ENCODE peak calls at places on chromosome 9, in seven cellular contexts. J is HepG2, K is GM12878, L is SK-N-SH, C is H1, G is HCT116, N is K562. V is an unnamed sample.

GRCh38 chr9:72858089-72858912 is 94.6 kb downstream of the ALDH1A1 start:
- DNase-seq in C (no peak), K (no peak), N (peak), L (no peak), G (no peak), J (peak), V (no peak)

GRCh38 chr9:111917980-111918379 is 21.4 kb downstream of the UGCG start:
- DNase-seq in N (no peak), C (no peak), K (no peak), J (no peak), L (no peak), G (no peak), V (peak)

GRCh38 chr9:4994166-4994890 is 9.3 kb downstream of the JAK2 start:
- DNase-seq in L (no peak), J (no peak), C (no peak), N (no peak), G (no peak), K (no peak), V (no peak)

GRCh38 chr9:37974506-37975173 is 70.7 kb upstream of the SLC25A51 start:
- DNase-seq in C (no peak), J (no peak), K (no peak), N (no peak), L (no peak), G (no peak), V (no peak)

GRCh38 chr9:76433406-76433805 is 25.6 kb upstream of the GCNT1 start:
- DNase-seq in C (no peak), K (no peak), L (no peak), G (no peak), N (no peak), J (no peak), V (no peak)

GRCh38 chr9:99867968-99868367 is 38.5 kb upstream of the STX17 start:
- DNase-seq in G (no peak), J (no peak), N (no peak), L (no peak), C (no peak), K (no peak), V (no peak)

GRCh38 chr9:124849801-124850200 is 3.5 kb upstream of the WDR38 start:
- DNase-seq in N (no peak), L (no peak), G (no peak), C (no peak), J (peak), K (no peak), V (no peak)

GRCh38 chr9:69758001-69758730 is 1.6 kb downstream of the PTAR1 start:
- DNase-seq in J (no peak), K (no peak), L (no peak), N (no peak), G (no peak), C (no peak), V (no peak)

GRCh38 chr9:84778537-84778936 is 109.0 kb downstream of the NTRK2 start:
- DNase-seq in J (no peak), N (no peak), C (no peak), L (no peak), G (no peak), K (no peak), V (no peak)

GRCh38 chr9:119961774-119962408 is 592.7 kb upstream of the BRINP1 start:
- DNase-seq in C (peak), K (no peak), N (peak), L (peak), J (peak), G (peak), V (peak)

GRCh38 chr9:119963258-119963797 is 594.1 kb upstream of the BRINP1 start:
- DNase-seq in K (no peak), N (no peak), C (peak), L (peak), G (peak), J (no peak), V (peak)

GRCh38 chr9:119959846-119960545 is 590.8 kb upstream of the BRINP1 start:
- DNase-seq in L (no peak), K (no peak), N (no peak), C (no peak), J (no peak), G (no peak), V (no peak)

GRCh38 chr9:119967867-119968535 is 598.8 kb upstream of the BRINP1 start:
- DNase-seq in K (no peak), N (no peak), C (no peak), L (no peak), G (no peak), J (no peak), V (peak)

GRCh38 chr9:119963798-119964372 is 594.6 kb upstream of the BRINP1 start:
- DNase-seq in L (peak), G (peak), K (no peak), J (peak), N (no peak), C (peak), V (peak)
- TF ChIP-seq JUND in L (no peak), G (no peak), K (no peak), J (no peak), N (no peak), C (peak), V (no peak)

DNA sequence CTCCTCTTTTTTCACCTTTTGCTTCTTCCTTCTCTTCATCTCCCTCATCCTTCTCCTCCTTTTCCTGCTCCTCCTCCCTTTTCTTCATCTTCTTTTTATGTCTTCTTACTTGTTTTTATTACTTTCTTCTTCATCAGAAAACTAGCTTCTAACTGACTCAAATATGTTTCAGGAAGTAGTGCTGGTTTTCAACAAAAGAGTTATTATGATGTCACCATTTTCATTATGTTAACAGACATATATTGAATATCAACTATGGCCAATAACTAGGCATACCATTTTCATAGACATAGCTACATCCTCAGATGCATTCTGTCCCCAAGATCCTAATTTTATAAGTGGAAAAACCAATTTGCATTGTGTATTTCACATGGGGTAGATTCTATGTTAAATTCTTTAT is 252.9 kb upstream of the PAPPA start:
- DNase-seq in L (no peak), J (no peak), N (no peak), C (no peak), K (no peak), G (no peak), V (no peak)
- TF ChIP-seq JUND in L (no peak), J (no peak), N (no peak), C (no peak), K (no peak), G (no peak), V (no peak)

GRCh38 chr9:96139592-96140251 is 162.3 kb downstream of the HSD17B3 start:
- DNase-seq in C (no peak), N (no peak), J (no peak), G (no peak), K (no peak), L (peak), V (no peak)
- TF ChIP-seq JUND in C (no peak), N (no peak), J (no peak), G (no peak), K (no peak), L (no peak), V (no peak)

DNA sequence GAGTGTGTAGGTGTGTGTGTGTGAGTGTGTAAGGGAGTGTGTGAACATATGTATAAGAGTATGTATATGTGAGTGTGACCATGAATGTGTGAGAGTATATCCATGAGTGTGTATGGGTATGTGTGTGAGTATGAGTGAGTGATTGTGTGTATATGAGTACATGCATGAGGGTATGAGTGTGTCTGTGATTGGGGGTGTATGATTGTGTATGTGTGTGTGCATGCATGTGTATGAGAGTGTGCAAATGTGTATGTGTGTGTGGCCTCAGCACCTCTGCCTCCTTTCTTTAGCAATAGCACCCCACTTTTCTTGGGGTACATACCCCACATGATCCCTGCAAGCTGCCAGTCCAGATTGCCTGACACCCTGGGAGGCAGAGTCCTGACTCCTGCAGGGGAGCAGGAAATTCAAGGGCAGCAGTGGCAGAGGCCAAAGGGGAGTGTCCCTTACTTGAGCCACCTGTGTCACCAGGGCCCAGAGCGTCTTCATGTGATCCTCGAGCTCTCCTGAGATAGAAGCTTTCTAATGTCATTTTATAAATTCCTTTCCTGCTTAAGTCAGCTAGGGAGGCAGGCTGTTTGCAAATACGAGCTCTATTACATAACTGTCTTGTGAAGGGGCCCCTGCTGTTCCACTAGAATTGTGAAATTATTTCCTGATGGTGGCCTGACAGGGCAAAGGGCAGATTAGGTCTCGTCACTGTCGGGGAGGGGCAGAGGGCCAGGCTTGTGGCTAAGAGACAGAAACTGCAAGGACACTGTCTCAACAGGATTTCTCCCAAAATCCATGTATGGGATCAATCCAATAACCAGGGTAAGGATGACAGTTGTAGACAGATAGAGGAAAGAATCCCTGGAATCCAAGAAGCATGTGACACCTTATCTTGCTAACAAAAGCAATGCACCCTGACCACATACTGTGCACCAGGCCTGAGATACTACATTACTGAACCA is 389.1 kb downstream of the GADD45G start:
- DNase-seq in C (no peak), K (no peak), J (peak), L (no peak), G (no peak), N (no peak), V (no peak)
- TF ChIP-seq JUND in C (no peak), K (no peak), J (no peak), L (no peak), G (no peak), N (no peak), V (no peak)

GRCh38 chr9:116155700-116156045 is 2.1 kb downstream of the PAPPA start:
- DNase-seq in G (no peak), K (no peak), N (no peak), L (peak), C (no peak), J (no peak), V (no peak)

GRCh38 chr9:116154976-116155699 is 1.5 kb downstream of the PAPPA start:
- DNase-seq in N (no peak), C (no peak), K (no peak), G (no peak), J (no peak), L (peak), V (no peak)

GRCh38 chr9:116154334-116154975 is 864 bp downstream of the PAPPA start:
- DNase-seq in J (no peak), K (no peak), L (peak), C (no peak), N (no peak), G (no peak), V (no peak)

GRCh38 chr9:116157436-116158138 is 4.0 kb downstream of the PAPPA start:
- DNase-seq in J (no peak), C (no peak), G (no peak), N (no peak), L (no peak), K (no peak), V (no peak)

DNA sequence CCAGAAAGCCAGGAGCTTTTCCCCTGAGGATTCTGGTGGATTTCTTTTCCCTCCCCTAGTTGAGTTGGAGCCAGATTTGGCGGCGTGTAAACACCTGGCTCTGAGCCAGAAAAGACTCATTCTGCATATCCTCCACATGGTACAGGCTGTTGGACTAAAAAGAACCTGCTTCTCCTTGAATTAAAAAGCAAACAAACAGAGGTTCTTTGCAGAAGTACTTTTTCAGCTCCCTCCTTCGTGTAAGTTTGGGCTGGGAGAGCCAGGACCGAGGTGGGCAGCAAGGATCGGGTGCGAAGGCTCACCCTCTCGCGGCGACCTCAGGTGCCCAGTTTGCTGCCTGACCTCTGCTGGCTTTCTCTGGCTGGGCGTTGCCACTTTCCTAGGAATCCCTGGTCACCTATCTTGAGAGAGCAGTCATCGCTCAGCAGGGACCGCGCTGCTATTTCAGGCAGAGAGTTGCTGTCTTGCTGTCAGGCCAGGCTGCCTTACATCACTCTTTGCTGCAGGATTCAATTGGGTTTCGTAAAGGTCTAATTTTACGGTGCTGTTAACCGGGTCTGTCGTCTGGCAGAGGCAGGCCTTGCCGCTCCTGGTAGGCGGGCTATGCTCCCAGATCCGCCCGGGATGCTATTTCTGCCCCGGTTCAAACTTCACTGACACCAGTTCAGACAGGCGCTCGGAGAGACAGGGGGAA is 3.2 kb downstream of the PAPPA start:
- DNase-seq in G (no peak), L (peak), C (no peak), K (no peak), J (no peak), N (peak), V (peak)
- TF ChIP-seq JUND in G (no peak), L (no peak), C (no peak), K (no peak), J (no peak), N (peak), V (no peak)